ENCODE peak calls at places on chromosomes 7 and 10, in seven cellular contexts. Y is HCT116, S is GM12878, D is HepG2, W is K562, X is SK-N-SH, I is H1. G is an unnamed sample.

GRCh38 chr10:113162960-113163359 is 212.9 kb downstream of the TCF7L2 start:
- DNase-seq in Y (no peak), I (no peak), S (no peak), X (no peak), W (no peak), D (no peak), G (no peak)

GRCh38 chr7:24574365-24574764 is 1.1 kb downstream of the PALS2 start:
- DNase-seq in X (peak), S (no peak), D (no peak), W (peak), Y (no peak), I (no peak), G (no peak)

GRCh38 chr10:95363303-95363912 is 72.6 kb upstream of the PDLIM1 start:
- DNase-seq in S (peak), I (no peak), Y (peak), X (peak), D (peak), W (peak), G (peak)

GRCh38 chr10:71854031-71854430 is 3.0 kb upstream of the PSAP start:
- DNase-seq in S (no peak), X (no peak), W (peak), I (no peak), Y (no peak), D (no peak), G (no peak)

GRCh38 chr7:81484266-81484665 is 285.6 kb downstream of the HGF start:
- DNase-seq in I (no peak), S (no peak), X (no peak), D (peak), Y (no peak), W (no peak), G (no peak)

GRCh38 chr10:15419279-15419874 is 48.3 kb upstream of the FAM171A1 start:
- DNase-seq in W (peak), I (no peak), X (peak), S (no peak), Y (peak), D (peak), G (peak)

GRCh38 chr7:101133621-101134398 is 6.9 kb downstream of the SERPINE1 start:
- DNase-seq in Y (no peak), X (no peak), W (peak), S (no peak), D (no peak), I (no peak), G (no peak)

GRCh38 chr7:27071622-27072390 is 24.0 kb downstream of the HOXA1 start:
- DNase-seq in Y (no peak), S (no peak), X (no peak), D (no peak), W (peak), I (no peak), G (no peak)

GRCh38 chr7:43612599-43613589 is 30.0 kb downstream of the STK17A start:
- DNase-seq in I (no peak), D (no peak), W (no peak), S (no peak), Y (no peak), X (no peak), G (no peak)

GRCh38 chr7:157782041-157782440 is 445.2 kb downstream of the DNAJB6 start:
- DNase-seq in W (no peak), Y (no peak), I (no peak), D (no peak), X (no peak), S (no peak), G (no peak)

GRCh38 chr7:131122394-131122793 is 205.3 kb upstream of the MKLN1 start:
- DNase-seq in D (no peak), X (no peak), I (no peak), W (no peak), Y (no peak), S (no peak), G (no peak)

GRCh38 chr7:2689343-2689847 is 1.4 kb downstream of the AMZ1 start:
- DNase-seq in W (no peak), X (no peak), S (no peak), I (no peak), D (no peak), Y (no peak), G (no peak)

GRCh38 chr10:60732240-60733188 is 45.8 kb upstream of the CDK1 start:
- DNase-seq in D (no peak), S (no peak), I (no peak), Y (no peak), W (no peak), X (no peak), G (peak)

GRCh38 chr10:43292745-43293676 is 26.1 kb upstream of the RASGEF1A start:
- DNase-seq in I (no peak), X (peak), D (peak), S (no peak), Y (peak), W (peak), G (peak)

GRCh38 chr7:889391-889790 is 13.0 kb downstream of the GET4 start:
- DNase-seq in W (no peak), S (no peak), X (no peak), I (no peak), D (no peak), Y (no peak), G (no peak)

GRCh38 chr7:50818324-50818723 is 35.6 kb upstream of the GRB10 start:
- DNase-seq in X (no peak), Y (no peak), I (no peak), S (no peak), W (no peak), D (no peak), G (no peak)

GRCh38 chr7:129146237-129146979 is 1.9 kb downstream of the TSPAN33 start:
- DNase-seq in D (no peak), W (no peak), X (no peak), Y (no peak), I (no peak), S (peak), G (no peak)

GRCh38 chr10:45466784-45467183 is 92.8 kb downstream of the ALOX5 start:
- DNase-seq in I (no peak), D (no peak), S (no peak), Y (no peak), W (no peak), X (no peak), G (no peak)

GRCh38 chr10:62815373-62816111 is 624 bp downstream of the EGR2 start:
- DNase-seq in I (no peak), Y (no peak), D (no peak), W (no peak), S (no peak), X (peak), G (no peak)

GRCh38 chr10:4427524-4427923 is 398.5 kb upstream of the AKR1E2 start:
- DNase-seq in W (no peak), X (no peak), I (no peak), S (no peak), Y (no peak), D (no peak), G (no peak)

GRCh38 chr7:30136339-30136738 is 1.6 kb downstream of the MTURN start:
- DNase-seq in X (no peak), Y (no peak), W (no peak), I (no peak), D (no peak), S (no peak), G (no peak)

GRCh38 chr10:112624546-112625048 is 177.6 kb downstream of the VTI1A start:
- DNase-seq in I (no peak), Y (no peak), D (no peak), S (no peak), W (no peak), X (no peak), G (no peak)

GRCh38 chr10:132939957-132940790 is 2.2 kb downstream of the CFAP46 start:
- DNase-seq in Y (no peak), D (no peak), S (no peak), I (no peak), W (peak), X (peak), G (peak)

GRCh38 chr7:70384891-70385290 is 747.1 kb upstream of the GALNT17 start:
- DNase-seq in S (no peak), X (no peak), D (no peak), I (no peak), Y (no peak), W (no peak), G (no peak)

GRCh38 chr10:127576011-127576410 is 26.9 kb downstream of the NPS start:
- DNase-seq in X (no peak), S (no peak), W (no peak), I (no peak), Y (no peak), D (no peak), G (no peak)

GRCh38 chr7:137443616-137444015 is 100.1 kb upstream of the PTN start:
- DNase-seq in Y (no peak), S (no peak), I (no peak), W (no peak), D (no peak), X (no peak), G (no peak)

GRCh38 chr7:25906760-25907159 is 245.2 kb upstream of the NFE2L3 start:
- DNase-seq in Y (no peak), W (no peak), S (no peak), D (no peak), I (no peak), X (no peak), G (no peak)
- TF ChIP-seq JUND in Y (no peak), W (no peak), S (no peak), D (no peak), I (no peak), X (no peak), G (no peak)

DNA sequence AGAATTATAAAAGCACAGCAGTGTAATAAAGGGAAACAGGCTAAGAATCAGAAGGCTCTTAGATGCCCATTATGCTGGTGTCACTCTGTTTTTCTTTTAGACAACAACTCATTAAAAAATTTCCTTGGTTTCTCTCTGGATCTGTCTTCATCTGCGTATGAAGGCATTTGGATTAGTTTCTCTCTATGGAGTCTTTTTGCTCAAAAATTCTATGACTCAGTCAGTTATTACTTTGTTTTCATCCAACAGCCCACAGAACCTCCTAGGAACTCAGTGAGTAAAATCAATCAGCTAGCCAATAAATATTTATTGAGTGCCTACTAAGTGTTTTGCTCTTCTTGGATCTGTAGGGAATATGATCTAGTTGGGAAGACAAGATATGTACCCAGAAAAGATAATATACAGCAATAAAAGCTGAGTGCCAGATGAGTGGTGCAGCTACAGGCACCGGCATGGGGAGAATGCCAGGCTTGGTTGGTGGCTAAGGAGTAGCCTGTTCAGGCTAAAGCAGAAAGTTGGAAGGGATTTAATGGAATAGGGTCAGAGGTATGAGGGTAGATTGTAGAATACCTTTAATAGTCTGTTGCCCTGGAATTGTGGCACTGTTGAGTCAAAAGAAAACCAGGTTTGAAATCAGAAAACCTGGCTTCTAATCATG is 156.2 kb downstream of the LRRC4 start:
- DNase-seq in X (no peak), Y (no peak), W (no peak), D (no peak), I (no peak), S (no peak), G (no peak)
- TF ChIP-seq JUND in X (no peak), Y (no peak), W (no peak), D (no peak), I (no peak), S (no peak), G (no peak)

DNA sequence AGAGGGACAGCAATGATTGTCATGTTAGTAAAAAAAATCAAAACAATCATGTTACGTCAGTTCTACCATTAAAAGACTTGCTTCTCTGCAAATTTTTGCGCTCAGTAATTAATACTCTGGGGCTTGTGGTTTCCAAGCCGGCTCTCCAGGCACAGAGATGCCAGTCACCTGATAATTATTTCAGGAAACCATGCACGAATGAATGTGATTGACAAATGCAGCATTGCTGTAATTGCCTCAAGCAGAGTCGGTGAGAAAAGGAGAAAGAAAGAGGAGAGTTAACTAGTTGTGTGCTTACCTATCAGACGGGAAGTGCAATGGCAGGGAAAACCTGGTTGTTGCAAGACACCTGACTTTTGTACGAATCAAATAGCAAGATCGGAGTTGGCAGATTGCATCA is 609.8 kb upstream of the MKI67 start:
- DNase-seq in W (no peak), D (no peak), Y (no peak), I (no peak), S (no peak), X (no peak), G (no peak)
- TF ChIP-seq JUND in W (no peak), D (no peak), Y (no peak), I (no peak), S (no peak), X (no peak), G (no peak)

DNA sequence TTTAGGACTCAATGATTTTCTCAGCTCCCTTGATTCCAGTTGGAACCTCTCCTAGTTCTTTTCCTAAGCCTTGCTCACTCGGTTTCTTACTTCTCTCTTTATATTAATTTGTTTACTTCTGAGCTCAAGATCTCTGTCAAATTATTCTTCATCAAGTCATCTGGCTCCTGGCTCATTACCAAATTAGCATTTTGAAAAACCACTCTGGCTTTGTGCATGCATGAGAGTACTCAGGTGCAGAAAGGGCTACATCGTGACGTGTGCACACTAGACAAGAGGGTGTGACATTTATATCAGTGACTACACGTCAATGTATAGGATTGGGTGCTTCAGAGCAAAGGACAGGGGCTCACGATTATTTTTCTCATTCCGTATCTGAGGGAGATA is 645.7 kb upstream of the DPP6 start:
- DNase-seq in Y (no peak), S (no peak), X (no peak), W (peak), D (no peak), I (no peak), G (no peak)
- TF ChIP-seq JUND in Y (no peak), S (no peak), X (no peak), W (no peak), D (no peak), I (no peak), G (no peak)

GRCh38 chr7:19114591-19114855 is 2.9 kb downstream of the TWIST1 start:
- DNase-seq in D (no peak), X (no peak), Y (no peak), I (no peak), W (no peak), S (no peak), G (no peak)

GRCh38 chr7:19117870-19118608 is 603 bp upstream of the TWIST1 start:
- DNase-seq in I (no peak), Y (no peak), S (no peak), X (peak), D (no peak), W (no peak), G (no peak)

GRCh38 chr7:19117081-19117869 is at the start of gene TWIST1:
- DNase-seq in I (peak), X (peak), W (no peak), S (no peak), D (no peak), Y (no peak), G (peak)

GRCh38 chr7:19113855-19114590 is 3.4 kb downstream of the TWIST1 start:
- DNase-seq in W (no peak), Y (no peak), S (no peak), D (no peak), X (peak), I (no peak), G (no peak)

DNA sequence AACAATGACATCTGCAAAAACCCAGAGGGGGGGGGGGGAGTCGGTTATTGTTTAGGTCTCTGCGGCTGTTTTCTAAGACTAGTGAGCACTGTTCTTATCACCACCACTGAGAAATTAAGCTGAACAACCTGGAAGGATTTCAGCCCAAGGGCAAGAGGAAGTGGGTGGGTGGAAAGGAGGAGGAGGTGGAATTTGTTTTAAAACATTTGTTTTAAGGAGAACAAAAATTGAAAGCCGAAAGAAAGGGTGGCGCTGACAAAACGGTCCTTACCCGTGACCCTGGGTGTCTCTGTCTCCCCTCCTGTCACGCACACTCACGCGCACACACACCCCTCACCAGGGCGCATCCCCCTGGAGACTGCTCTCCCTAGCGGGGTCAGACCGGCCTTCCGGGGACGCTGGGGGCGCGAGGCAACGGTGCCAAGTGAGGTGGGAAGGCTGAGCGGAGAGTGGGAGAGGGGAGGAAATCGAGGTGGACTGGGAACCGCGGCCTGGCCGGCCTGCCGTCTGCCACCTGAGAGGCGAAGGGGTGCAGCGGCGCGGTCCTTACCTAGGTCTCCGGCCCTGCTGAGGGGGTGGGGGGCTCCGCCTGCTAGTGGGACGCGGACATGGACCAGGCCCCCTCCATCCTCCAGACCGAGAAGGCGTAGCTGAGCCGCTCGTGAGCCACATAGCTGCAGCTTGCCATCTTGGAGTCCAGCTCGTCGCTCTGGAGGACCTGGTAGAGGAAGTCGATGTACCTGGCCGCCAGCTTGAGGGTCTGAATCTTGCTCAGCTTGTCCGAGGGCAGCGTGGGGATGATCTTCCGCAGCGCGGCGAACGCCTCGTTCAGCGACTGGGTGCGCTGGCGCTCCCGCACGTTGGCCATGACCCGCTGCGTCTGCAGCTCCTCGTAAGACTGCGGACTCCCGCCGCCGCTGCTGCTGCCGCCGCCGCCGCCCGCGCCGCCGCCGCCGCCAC is 1.0 kb downstream of the TWIST1 start:
- DNase-seq in S (no peak), I (no peak), W (no peak), Y (no peak), D (no peak), X (peak), G (no peak)
- TF ChIP-seq JUND in S (no peak), I (no peak), W (no peak), Y (no peak), D (no peak), X (peak), G (no peak)